ENCODE peak calls at places on chromosomes 12 and 14, in six cellular contexts. B is HFF-Myc, P is breast epithelium, R is BE2C, K is HL-60, I is AG09309. D is an unnamed sample.

GRCh38 chr12:44930972-44931600 is 55.0 kb upstream of the NELL2 start:
- DNase-seq in B (peak; percentile 33), P (no peak), R (no peak), K (no peak), I (peak; percentile 37), D (peak; percentile 26)

GRCh38 chr14:51328942-51329350 is 88.9 kb downstream of the TMX1 start:
- DNase-seq in B (no peak), P (no peak), R (no peak), K (no peak), I (no peak), D (no peak)

GRCh38 chr14:68942281-68943035 is 36.6 kb downstream of the ACTN1 start:
- DNase-seq in B (no peak), P (no peak), R (no peak), K (peak; percentile 27), I (no peak), D (no peak)

GRCh38 chr12:14589169-14590004 is 21.7 kb upstream of the PLBD1 start:
- DNase-seq in B (no peak), P (no peak), R (no peak), K (no peak), I (no peak), D (no peak)

GRCh38 chr12:92624236-92624635 is 78.6 kb upstream of the PLEKHG7 start:
- DNase-seq in B (no peak), P (no peak), R (no peak), K (no peak), I (no peak), D (no peak)

GRCh38 chr12:46266869-46267617 is 1.8 kb downstream of the SLC38A1 start:
- DNase-seq in B (no peak), P (peak; percentile 60), R (peak; percentile 65), K (peak; percentile 52), I (no peak), D (no peak)

GRCh38 chr14:66401447-66402095 is 84.6 kb upstream of the CCDC196 start:
- DNase-seq in B (no peak), P (no peak), R (peak; percentile 17), K (no peak), I (no peak), D (no peak)

GRCh38 chr14:23021479-23021878 is 11.5 kb upstream of the C14orf93 start:
- DNase-seq in B (no peak), P (no peak), R (no peak), K (no peak), I (no peak), D (no peak)

GRCh38 chr12:121283388-121283787 is 13.1 kb downstream of the CAMKK2 start:
- DNase-seq in B (no peak), P (no peak), R (no peak), K (no peak), I (no peak), D (no peak)

GRCh38 chr12:10952645-10953044 is 13.6 kb upstream of the TAS2R14 start:
- DNase-seq in B (no peak), P (no peak), R (no peak), K (no peak), I (no peak), D (no peak)

GRCh38 chr14:74574092-74574438 is 38.0 kb downstream of the LTBP2 start:
- DNase-seq in B (no peak), P (no peak), R (no peak), K (no peak), I (no peak), D (no peak)

GRCh38 chr14:89000007-89000942 is 175.8 kb downstream of the TTC8 start:
- DNase-seq in B (peak; percentile 99), P (no peak), R (peak; percentile 74), K (peak; percentile 71), I (peak; percentile 97), D (peak; percentile 89)

GRCh38 chr14:32698831-32699230 is 239.8 kb upstream of the NPAS3 start:
- DNase-seq in B (no peak), P (no peak), R (no peak), K (no peak), I (no peak), D (no peak)

GRCh38 chr12:75814856-75815754 is 216.5 kb downstream of the PHLDA1 start:
- DNase-seq in B (peak; percentile 98), P (no peak), R (peak; percentile 75), K (no peak), I (peak; percentile 93), D (peak; percentile 84)

GRCh38 chr12:70467908-70468733 is 102.0 kb downstream of the KCNMB4 start:
- DNase-seq in B (no peak), P (no peak), R (no peak), K (peak; percentile 65), I (no peak), D (no peak)

GRCh38 chr14:94460631-94461416 is 8.2 kb upstream of the SERPINA11 start:
- DNase-seq in B (no peak), P (peak; percentile 2), R (no peak), K (no peak), I (no peak), D (no peak)

GRCh38 chr12:111448831-111449790 is 43.4 kb downstream of the SH2B3 start:
- DNase-seq in B (no peak), P (peak; percentile 13), R (no peak), K (no peak), I (no peak), D (no peak)

GRCh38 chr12:31859232-31859977 is 99.8 kb upstream of the RESF1 start:
- DNase-seq in B (no peak), P (no peak), R (no peak), K (no peak), I (no peak), D (no peak)

GRCh38 chr14:103089386-103090335 is 4.9 kb upstream of the EXOC3L4 start:
- DNase-seq in B (no peak), P (no peak), R (no peak), K (no peak), I (no peak), D (no peak)

GRCh38 chr14:103088921-103089320 is 4.9 kb downstream of the LBHD2 start:
- DNase-seq in B (no peak), P (no peak), R (no peak), K (no peak), I (no peak), D (no peak)

GRCh38 chr14:103091883-103092222 is 2.7 kb upstream of the EXOC3L4 start:
- DNase-seq in B (no peak), P (no peak), R (no peak), K (no peak), I (no peak), D (no peak)

GRCh38 chr14:103090481-103091020 is 4.0 kb upstream of the EXOC3L4 start:
- DNase-seq in B (no peak), P (no peak), R (no peak), K (no peak), I (no peak), D (no peak)

DNA sequence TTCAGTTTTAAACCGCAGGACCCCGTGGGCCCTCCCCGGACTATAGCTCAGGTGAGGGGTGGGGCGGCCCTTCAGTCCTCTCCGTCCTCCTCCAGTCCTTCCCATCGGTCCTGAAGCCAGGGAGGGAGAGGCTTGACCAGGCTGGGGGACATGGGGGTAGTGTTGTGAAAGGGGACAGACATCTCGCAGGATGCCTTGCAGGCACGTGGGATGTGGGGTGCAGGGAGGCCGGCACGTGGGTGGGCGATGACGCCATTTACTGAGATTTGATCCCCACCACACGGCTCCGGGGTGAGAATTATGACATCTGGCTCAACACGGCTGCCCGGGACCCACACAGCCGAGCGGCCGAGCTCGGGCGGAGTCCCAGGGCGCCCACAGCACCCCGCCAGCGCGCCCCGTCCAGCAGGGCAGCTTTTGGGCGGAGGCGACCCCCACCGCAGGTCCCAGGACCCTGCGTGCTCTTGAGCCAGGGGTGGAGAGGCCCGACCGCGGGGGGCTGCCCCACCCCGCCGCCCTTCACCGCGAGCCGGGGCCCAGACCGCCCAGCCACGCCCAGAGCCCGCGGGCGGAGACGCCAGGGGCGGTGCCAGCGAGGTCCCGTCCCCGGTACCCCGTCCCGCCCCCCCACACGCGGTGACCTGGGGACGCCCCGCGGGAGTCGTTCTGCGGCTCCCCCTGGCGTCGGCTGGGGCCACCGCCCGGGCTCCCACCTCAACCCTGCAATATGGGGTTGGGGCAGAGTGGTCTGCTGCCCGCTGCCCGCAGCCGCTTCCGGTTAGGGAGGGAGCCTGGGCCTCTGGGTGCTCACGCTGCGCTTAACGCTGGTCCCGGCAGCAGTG is 3.3 kb upstream of the EXOC3L4 start:
- DNase-seq in B (no peak), P (no peak), R (peak; percentile 81), K (peak; percentile 47), I (no peak), D (no peak)
- TF ChIP-seq CTCF in B (peak; percentile 35), P (peak; percentile 24), R (peak; percentile 46), K (no peak), I (peak; percentile 39), D (peak; percentile 42)

DNA sequence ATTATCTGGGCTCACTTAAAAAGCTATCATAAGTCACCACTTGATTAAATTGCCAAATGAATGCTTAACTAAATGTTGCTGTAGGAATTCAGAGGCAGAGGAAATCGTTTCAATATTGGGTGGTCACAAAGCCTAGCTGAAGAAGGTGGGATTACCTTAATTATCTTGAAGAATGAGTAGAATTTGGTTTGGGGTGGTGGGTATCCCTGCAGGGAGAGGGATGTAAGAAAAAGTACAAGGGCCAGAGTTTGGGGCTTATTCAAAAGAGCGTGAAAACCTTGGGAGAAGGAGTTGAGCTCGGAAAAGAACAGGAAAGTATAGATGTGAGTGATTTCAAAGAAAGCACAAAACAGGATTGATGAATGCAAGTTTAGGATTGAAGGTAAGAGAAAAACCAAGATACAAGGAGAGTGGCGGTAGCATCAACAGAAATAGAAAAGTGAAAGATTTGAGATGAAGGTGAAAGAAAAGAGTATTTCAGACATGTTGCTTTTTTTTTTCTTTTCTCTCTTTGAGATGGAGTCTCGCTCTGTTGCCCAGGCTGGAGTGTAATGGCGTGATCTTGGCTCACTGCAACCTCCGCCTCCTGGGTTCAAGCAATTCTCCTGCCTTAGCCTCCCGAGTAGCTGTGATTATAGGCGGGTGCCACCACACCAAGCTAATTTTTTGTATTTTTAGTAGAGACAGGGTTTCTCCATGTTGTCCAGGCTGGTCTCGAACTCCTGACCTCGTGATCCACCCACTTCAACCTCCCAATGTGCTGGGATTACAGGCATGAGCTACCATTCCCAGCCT is 1.7 kb downstream of the BRMS1L start:
- DNase-seq in B (no peak), P (no peak), R (no peak), K (no peak), I (no peak), D (no peak)
- H3K4me3 ChIP-seq in B (peak overlapping the region; percentile 71), P (no peak overlapping the region), R (peak overlapping the region; percentile 99), K (no peak overlapping the region), I (no peak overlapping the region), D (peak overlapping the region; percentile 100)

DNA sequence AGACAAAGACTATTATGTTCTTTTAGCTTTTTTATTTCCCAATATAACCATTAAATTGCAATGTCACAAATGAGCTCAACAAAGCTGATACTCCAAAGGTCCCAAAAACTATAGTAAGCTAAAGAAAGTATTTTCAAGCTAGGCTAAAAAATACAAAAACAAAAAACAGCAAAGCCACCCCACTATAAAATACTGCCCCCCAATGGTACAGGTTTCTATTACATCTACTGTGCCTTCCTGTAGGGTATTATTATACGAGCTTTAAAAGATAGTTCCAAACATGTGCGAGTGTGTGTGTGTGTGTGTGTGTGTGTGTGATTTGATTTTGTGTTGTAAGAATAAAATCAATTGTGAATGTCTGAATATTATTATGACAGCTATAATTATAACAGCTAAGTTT is 1.1 kb downstream of the IFNG start:
- DNase-seq in B (peak; percentile 16), P (no peak), R (no peak), K (no peak), I (no peak), D (no peak)
- TF ChIP-seq CTCF in B (peak; percentile 25), P (no peak), R (peak; percentile 37), K (no peak), I (peak; percentile 38), D (peak; percentile 24)

DNA sequence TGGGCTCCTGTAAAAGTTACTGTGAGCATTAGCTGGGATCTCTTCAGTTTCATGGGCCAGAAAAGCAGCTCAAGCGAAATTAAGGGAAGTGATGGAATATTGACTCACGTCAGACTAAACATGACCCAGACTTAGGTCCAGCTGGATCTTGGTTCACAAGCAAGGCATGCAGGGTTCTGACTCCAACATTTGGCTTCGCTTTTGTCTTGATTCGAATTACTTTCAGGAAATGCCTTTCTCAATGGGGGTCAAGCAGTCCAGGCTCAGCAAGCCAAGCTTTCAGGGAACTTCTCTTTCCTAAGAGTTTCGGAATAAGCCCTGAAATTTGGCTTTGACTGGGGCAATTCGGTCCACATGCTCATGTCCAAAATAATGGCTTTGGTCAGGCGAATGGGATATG is 678.7 kb upstream of the TMEM132C start:
- DNase-seq in B (peak; percentile 10), P (no peak), R (no peak), K (no peak), I (peak; percentile 96), D (peak; percentile 90)
- H3K4me3 ChIP-seq in B (no peak overlapping the region), P (no peak overlapping the region), R (no peak overlapping the region), K (no peak overlapping the region), I (no peak overlapping the region), D (no peak overlapping the region)